ENCODE peak calls at places on chromosomes 12 and 14, in ten cellular contexts. R, H, Z, D, K, B, O, A, P and Y are unnamed samples.
A peak's percentile ranks its signal among the peaks of the same experiment; 100 is the strongest.

GRCh38 chr14:69680297-69680696 is 68.9 kb downstream of the SUSD6 start:
- DNase-seq in R (no peak), H (no peak), Z (no peak), D (no peak), K (no peak), B (no peak), O (no peak), A (no peak), P (no peak), Y (no peak)

GRCh38 chr12:14431990-14432389 is 66.5 kb downstream of the ATF7IP start:
- DNase-seq in R (no peak), H (no peak), Z (no peak), D (no peak), K (no peak), B (no peak), O (no peak), A (no peak), P (no peak), Y (no peak)

GRCh38 chr12:124096109-124096508 is 123.1 kb downstream of the ZNF664 start:
- DNase-seq in R (no peak), H (no peak), Z (no peak), D (no peak), K (no peak), B (no peak), O (no peak), A (no peak), P (no peak), Y (no peak)

GRCh38 chr12:4767181-4767580 is 47.0 kb downstream of the GALNT8 start:
- DNase-seq in R (no peak), H (no peak), Z (no peak), D (no peak), K (no peak), B (no peak), O (no peak), A (no peak), P (no peak), Y (no peak)

GRCh38 chr14:63642229-63642611 is 549 bp upstream of the WDR89 start:
- DNase-seq in R (peak; percentile 95), H (peak; percentile 85), Z (no peak), D (peak; percentile 98), K (peak; percentile 90), B (peak; percentile 93), O (peak; percentile 81), A (peak; percentile 90), P (peak; percentile 86), Y (peak; percentile 99)

GRCh38 chr12:26452511-26452910 is 257.1 kb downstream of the SSPN start:
- DNase-seq in R (no peak), H (no peak), Z (no peak), D (peak; percentile 17), K (no peak), B (no peak), O (no peak), A (no peak), P (no peak), Y (no peak)

GRCh38 chr14:30656190-30656632 is 34.1 kb downstream of the SCFD1 start:
- DNase-seq in R (peak; percentile 60), H (peak; percentile 34), Z (peak; percentile 31), D (peak; percentile 49), K (peak; percentile 21), B (peak; percentile 7), O (peak; percentile 21), A (no peak), P (peak; percentile 10), Y (peak; percentile 73)

GRCh38 chr14:80212025-80212402 is 710 bp upstream of the DIO2 start:
- DNase-seq in R (no peak), H (no peak), Z (no peak), D (peak; percentile 94), K (peak; percentile 54), B (no peak), O (no peak), A (no peak), P (peak; percentile 23), Y (peak; percentile 63)

GRCh38 chr14:48925184-48925583 is 661.0 kb downstream of the RPS29 start:
- DNase-seq in R (no peak), H (no peak), Z (no peak), D (no peak), K (no peak), B (no peak), O (no peak), A (no peak), P (no peak), Y (no peak)

GRCh38 chr14:75906228-75906627 is 75.6 kb downstream of the TGFB3 start:
- DNase-seq in R (no peak), H (no peak), Z (no peak), D (no peak), K (no peak), B (no peak), O (no peak), A (no peak), P (no peak), Y (no peak)

GRCh38 chr14:84036863-84037262 is 1493.1 kb upstream of the FLRT2 start:
- DNase-seq in R (no peak), H (no peak), Z (no peak), D (no peak), K (no peak), B (no peak), O (no peak), A (no peak), P (peak; percentile 65), Y (no peak)

GRCh38 chr14:92414685-92415084 is 91.7 kb downstream of the SLC24A4 start:
- DNase-seq in R (no peak), H (no peak), Z (no peak), D (no peak), K (no peak), B (no peak), O (no peak), A (no peak), P (no peak), Y (no peak)

GRCh38 chr12:132638541-132639408 is 20.2 kb downstream of the P2RX2 start:
- DNase-seq in R (peak; percentile 41), H (no peak), Z (no peak), D (peak; percentile 50), K (peak; percentile 71), B (no peak), O (no peak), A (no peak), P (no peak), Y (no peak)

GRCh38 chr12:47949441-47950341 is 13.7 kb upstream of the TMEM106C start:
- DNase-seq in R (peak; percentile 66), H (peak; percentile 81), Z (peak; percentile 49), D (peak; percentile 80), K (peak; percentile 90), B (peak; percentile 69), O (peak; percentile 83), A (peak; percentile 67), P (peak; percentile 58), Y (peak; percentile 77)

GRCh38 chr12:6324936-6325750 is 14.7 kb downstream of the PLEKHG6 start:
- DNase-seq in R (no peak), H (peak; percentile 54), Z (no peak), D (no peak), K (no peak), B (no peak), O (no peak), A (peak; percentile 69), P (no peak), Y (no peak)

GRCh38 chr12:6322352-6322751 is 11.9 kb downstream of the PLEKHG6 start:
- DNase-seq in R (no peak), H (no peak), Z (no peak), D (no peak), K (no peak), B (no peak), O (no peak), A (no peak), P (no peak), Y (peak; percentile 61)

GRCh38 chr12:6322969-6323339 is 12.5 kb downstream of the PLEKHG6 start:
- DNase-seq in R (no peak), H (no peak), Z (no peak), D (no peak), K (no peak), B (no peak), O (no peak), A (no peak), P (no peak), Y (peak; percentile 66)

GRCh38 chr12:6323340-6323994 is 13.0 kb downstream of the PLEKHG6 start:
- DNase-seq in R (peak; percentile 77), H (peak; percentile 57), Z (peak; percentile 54), D (peak; percentile 99), K (peak; percentile 88), B (no peak), O (peak; percentile 59), A (no peak), P (peak; percentile 79), Y (peak; percentile 64)

GRCh38 chr12:6323995-6324711 is 13.7 kb downstream of the PLEKHG6 start:
- DNase-seq in R (no peak), H (no peak), Z (no peak), D (no peak), K (no peak), B (no peak), O (no peak), A (no peak), P (no peak), Y (no peak)
- H3K4me1 ChIP-seq in R (peaks cover 30% of the 10 kb centered on the region), H (peaks cover 44% of the 10 kb centered on the region), Z (peaks cover 21% of the 10 kb centered on the region), D (peaks cover 34% of the 10 kb centered on the region), K (peaks cover 93% of the 10 kb centered on the region), B (peaks cover 18% of the 10 kb centered on the region), O (peaks cover 38% of the 10 kb centered on the region), A (no peaks in the 10 kb centered on the region), P (peaks cover 20% of the 10 kb centered on the region), Y (peaks cover 31% of the 10 kb centered on the region)

DNA sequence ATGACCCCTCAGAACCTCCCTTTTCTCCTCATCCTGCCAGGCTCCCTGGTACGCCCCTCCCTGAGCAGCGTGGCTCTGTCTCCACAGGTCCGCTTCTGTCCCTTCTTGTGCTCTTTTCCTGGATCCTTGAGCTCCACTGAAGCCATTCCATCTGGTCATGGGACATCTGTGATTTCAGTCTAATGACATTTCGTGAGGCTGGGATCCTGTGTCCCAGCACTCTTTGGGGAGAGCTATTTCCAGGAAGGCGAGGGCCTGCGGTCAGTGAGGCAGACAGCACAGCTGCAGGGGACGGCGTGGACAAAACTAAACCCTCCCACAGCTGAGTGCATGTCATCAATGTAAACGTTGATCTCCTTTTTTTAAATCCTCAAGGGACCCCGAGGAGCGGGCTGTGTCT is 127.6 kb downstream of the DACT1 start:
- DNase-seq in R (no peak), H (no peak), Z (no peak), D (no peak), K (no peak), B (no peak), O (peak; percentile 67), A (no peak), P (no peak), Y (no peak)
- H3K4me1 ChIP-seq in R (no peaks in the 10 kb centered on the region), H (no peaks in the 10 kb centered on the region), Z (no peaks in the 10 kb centered on the region), D (no peaks in the 10 kb centered on the region), K (no peaks in the 10 kb centered on the region), B (no peaks in the 10 kb centered on the region), O (no peaks in the 10 kb centered on the region), A (no peaks in the 10 kb centered on the region), P (no peaks in the 10 kb centered on the region), Y (no peaks in the 10 kb centered on the region)

GRCh38 chr14:73774671-73775070 is 60.5 kb upstream of the PNMA1 start:
- DNase-seq in R (peak; percentile 18), H (no peak), Z (no peak), D (no peak), K (no peak), B (no peak), O (no peak), A (no peak), P (no peak), Y (no peak)
- H3K4me1 ChIP-seq in R (peaks cover 97% of the 10 kb centered on the region), H (peaks cover 57% of the 10 kb centered on the region), Z (peaks cover 56% of the 10 kb centered on the region), D (peaks cover 7% of the 10 kb centered on the region), K (peaks cover 11% of the 10 kb centered on the region), B (peaks cover 11% of the 10 kb centered on the region), O (peaks cover 38% of the 10 kb centered on the region), A (peaks cover 23% of the 10 kb centered on the region), P (peaks cover 63% of the 10 kb centered on the region), Y (peaks cover 88% of the 10 kb centered on the region)

DNA sequence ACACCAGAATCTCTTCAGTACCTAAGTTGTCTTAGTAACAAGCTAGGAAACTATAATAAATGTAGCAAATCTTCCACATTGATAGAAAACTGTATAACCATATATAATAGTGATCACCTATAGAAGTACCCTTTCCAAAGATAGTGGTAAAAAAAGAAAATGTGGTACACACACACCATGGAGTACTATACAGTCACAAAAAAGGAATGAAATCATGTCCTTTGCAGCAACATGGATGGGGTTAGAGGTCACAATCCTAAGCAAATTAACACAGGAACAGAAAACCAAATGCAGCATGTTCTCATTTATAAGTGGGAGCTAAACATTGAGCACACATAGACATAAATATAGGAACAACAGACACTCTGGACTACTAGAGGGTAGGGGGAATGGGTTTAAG is 90.5 kb downstream of the SLC25A21 start:
- DNase-seq in R (no peak), H (no peak), Z (no peak), D (no peak), K (no peak), B (no peak), O (no peak), A (no peak), P (no peak), Y (no peak)
- H3K4me1 ChIP-seq in R (no peaks in the 10 kb centered on the region), H (no peaks in the 10 kb centered on the region), Z (no peaks in the 10 kb centered on the region), D (no peaks in the 10 kb centered on the region), K (no peaks in the 10 kb centered on the region), B (no peaks in the 10 kb centered on the region), O (no peaks in the 10 kb centered on the region), A (no peaks in the 10 kb centered on the region), P (no peaks in the 10 kb centered on the region), Y (no peaks in the 10 kb centered on the region)